ENCODE peak calls at places on chromosome 19, in four cellular contexts. R is WTC11, K is K562, X is GM12878. S is an unnamed sample.

GRCh38 chr19:57755031-57755430 is 8.4 kb downstream of the ZNF776 start:
- DNase-seq in R (no peak), K (no peak), X (no peak), S (no peak)

GRCh38 chr19:7792286-7792685 is 29.2 kb downstream of the CLEC4M start:
- DNase-seq in R (no peak), K (no peak), X (no peak), S (no peak)

GRCh38 chr19:13033819-13034611 is 38.7 kb downstream of the NFIX start:
- DNase-seq in R (peak; percentile 85), K (peak; percentile 80), X (no peak), S (peak; percentile 55)

GRCh38 chr19:42216653-42217521 is 590 bp downstream of the DEDD2 start:
- DNase-seq in R (peak; percentile 73), K (peak; percentile 66), X (no peak), S (peak; percentile 15)

GRCh38 chr19:44905437-44906160 is at the start of gene APOE:
- DNase-seq in R (peak; percentile 81), K (peak; percentile 59), X (no peak), S (peak; percentile 81)

GRCh38 chr19:18551631-18552030 is 6.0 kb upstream of the KXD1 start:
- DNase-seq in R (no peak), K (no peak), X (no peak), S (no peak)

GRCh38 chr19:46133101-46133627 is 8.7 kb upstream of the IGFL3 start:
- DNase-seq in R (peak; percentile 58), K (no peak), X (peak; percentile 24), S (peak; percentile 78)

GRCh38 chr19:11237321-11237720 is 2.1 kb upstream of the ANGPTL8 start:
- DNase-seq in R (no peak), K (no peak), X (no peak), S (no peak)

GRCh38 chr19:14381689-14382474 is 638 bp downstream of the ADGRE5 start:
- DNase-seq in R (no peak), K (peak; percentile 73), X (no peak), S (no peak)

GRCh38 chr19:31066385-31066784 is 282.9 kb downstream of the TSHZ3 start:
- DNase-seq in R (no peak), K (no peak), X (no peak), S (no peak)

GRCh38 chr19:52191951-52192350 is 2.1 kb downstream of the PPP2R1A start:
- DNase-seq in R (no peak), K (no peak), X (no peak), S (no peak)

GRCh38 chr19:38842439-38843174 is 7.2 kb downstream of the HNRNPL start:
- DNase-seq in R (no peak), K (peak; percentile 2), X (no peak), S (no peak)

GRCh38 chr19:27974082-27974513 is 1238.9 kb downstream of the UQCRFS1 start:
- DNase-seq in R (peak; percentile 52), K (peak; percentile 11), X (peak; percentile 25), S (peak; percentile 2)

GRCh38 chr19:47221080-47221841 is 9.7 kb downstream of the BBC3 start:
- DNase-seq in R (no peak), K (no peak), X (no peak), S (no peak)

GRCh38 chr19:18483119-18483518 is 38.8 kb downstream of the ELL start:
- DNase-seq in R (no peak), K (no peak), X (no peak), S (no peak)

GRCh38 chr19:38563475-38563874 is 54.3 kb downstream of the MAP4K1 start:
- DNase-seq in R (no peak), K (no peak), X (no peak), S (no peak)

GRCh38 chr19:8466018-8466417 is 21.2 kb downstream of the HNRNPM start:
- DNase-seq in R (no peak), K (no peak), X (no peak), S (no peak)

GRCh38 chr19:13906525-13906904 is 514 bp downstream of the CC2D1A start:
- DNase-seq in R (no peak), K (peak; percentile 37), X (no peak), S (peak; percentile 58)

GRCh38 chr19:42942187-42942789 is 5.3 kb upstream of the PSG7 start:
- DNase-seq in R (peak; percentile 55), K (peak; percentile 8), X (no peak), S (peak; percentile 6)

GRCh38 chr19:51783373-51783772 is 11.6 kb upstream of the FPR3 start:
- DNase-seq in R (peak; percentile 25), K (peak; percentile 34), X (no peak), S (peak; percentile 23)

GRCh38 chr19:42577016-42577415 is 17.7 kb downstream of the CEACAM8 start:
- DNase-seq in R (no peak), K (no peak), X (no peak), S (no peak)

GRCh38 chr19:18427752-18428131 is 8.5 kb downstream of the SSBP4 start:
- DNase-seq in R (no peak), K (no peak), X (no peak), S (no peak)

GRCh38 chr19:41595258-41595889 is 19.4 kb downstream of the CEACAM21 start:
- DNase-seq in R (peak; percentile 65), K (peak; percentile 59), X (peak; percentile 40), S (peak; percentile 61)

GRCh38 chr19:45883586-45883880 is 2.4 kb downstream of the IRF2BP1 start:
- DNase-seq in R (no peak), K (no peak), X (no peak), S (no peak)

GRCh38 chr19:7888145-7888825 is at the start of gene LRRC8E:
- DNase-seq in R (peak; percentile 87), K (peak; percentile 90), X (no peak), S (peak; percentile 59)

GRCh38 chr19:27742041-27742440 is 1470.9 kb downstream of the UQCRFS1 start:
- DNase-seq in R (no peak), K (no peak), X (no peak), S (no peak)

GRCh38 chr19:36635342-36635741 is 30.2 kb downstream of the ZNF382 start:
- DNase-seq in R (no peak), K (no peak), X (no peak), S (no peak)

DNA sequence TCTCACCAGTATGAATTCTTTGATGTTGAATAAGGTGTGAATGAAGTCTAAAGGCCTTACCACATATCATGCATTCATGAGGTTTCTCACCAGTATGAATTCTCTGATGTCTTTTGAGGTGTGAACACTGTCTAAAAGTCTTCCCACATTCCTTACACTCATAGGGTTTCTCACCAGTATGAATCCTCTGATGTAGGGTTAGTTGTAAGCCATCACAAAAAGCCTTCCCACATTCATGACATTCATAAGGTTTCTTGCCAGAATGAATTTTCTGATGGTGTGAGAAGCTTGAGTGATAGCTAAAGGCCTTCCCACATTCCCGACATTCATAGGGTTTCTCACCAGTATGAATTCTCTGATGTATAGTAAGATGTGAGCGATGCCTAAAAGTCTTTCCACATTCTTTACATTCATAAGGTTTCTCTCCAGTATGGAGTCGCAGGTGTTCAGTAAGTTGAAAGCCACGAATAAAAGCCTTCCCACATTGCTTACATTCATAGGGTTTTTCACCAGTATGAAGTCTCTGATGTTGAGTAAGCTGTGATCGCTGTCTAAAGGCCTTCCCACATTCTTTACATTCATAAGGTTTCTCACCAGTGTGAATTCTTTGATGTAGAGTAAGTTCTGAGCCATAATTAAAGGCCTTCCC is 27.7 kb downstream of the ZNF461 start:
- DNase-seq in R (no peak), K (no peak), X (no peak), S (no peak)
- TF ChIP-seq CREM in R (no peak), K (no peak), X (no peak), S (no peak)

DNA sequence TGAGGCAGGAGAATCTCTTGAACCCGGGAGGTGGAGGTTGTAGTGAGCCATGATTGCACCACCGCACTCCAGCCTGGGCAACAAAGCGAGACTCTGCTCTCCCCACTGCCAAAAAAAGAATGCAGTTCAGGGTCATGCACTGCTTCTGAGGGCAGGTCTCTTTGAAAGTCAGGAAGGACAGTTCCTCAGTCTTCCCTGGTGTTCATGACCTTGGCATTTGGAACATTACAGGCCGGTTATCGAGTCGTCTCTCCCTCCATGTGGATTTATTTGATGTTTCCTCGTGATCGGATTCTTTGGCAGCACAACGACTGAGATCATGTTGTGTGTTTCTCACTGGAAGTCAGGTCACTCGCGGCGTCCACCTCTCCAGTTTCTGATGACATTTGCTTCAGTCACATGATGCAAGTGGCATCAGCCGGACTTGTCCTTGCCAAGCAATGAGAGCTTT is 17.2 kb downstream of the FGF21 start:
- DNase-seq in R (no peak), K (no peak), X (no peak), S (peak; percentile 94)
- TF ChIP-seq ETV6 in R (no peak), K (no peak), X (no peak), S (no peak)

DNA sequence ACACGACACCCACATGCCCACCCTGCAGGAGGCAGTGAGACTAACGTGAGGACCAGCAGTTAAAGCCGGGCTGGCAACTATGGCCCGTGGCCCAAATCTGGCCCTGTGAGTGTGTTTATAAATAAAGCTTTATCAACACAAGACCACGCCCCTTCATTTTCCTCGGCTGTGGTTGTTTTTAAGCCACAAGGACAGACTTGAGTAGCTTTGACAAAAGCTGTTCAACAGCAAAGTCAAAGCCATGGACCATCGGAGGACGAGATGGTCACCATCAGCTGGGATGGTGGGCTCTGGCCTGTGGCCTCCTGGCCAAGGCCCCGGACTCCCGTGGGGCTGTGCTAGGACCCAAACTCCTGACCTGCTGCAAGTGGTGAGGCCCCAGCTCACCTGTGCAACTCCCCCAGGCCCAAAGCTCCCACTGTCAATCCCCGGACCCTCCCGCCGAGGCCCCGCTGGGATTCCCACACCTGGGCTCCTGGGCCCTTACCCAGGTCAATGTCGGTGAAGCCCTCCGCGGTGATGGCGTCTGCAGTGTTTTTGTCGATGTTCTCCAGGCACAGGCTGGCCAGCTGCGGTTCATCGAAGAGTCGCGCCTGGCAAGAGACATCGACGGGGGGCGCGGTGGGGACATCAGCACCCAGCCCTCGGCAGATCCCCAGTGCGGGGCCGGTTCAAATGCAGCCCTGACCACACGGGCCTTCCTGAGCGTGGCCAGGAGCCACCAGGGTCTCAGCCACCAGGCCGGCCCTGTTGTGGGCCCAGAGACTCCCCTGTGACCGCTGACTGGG is 25.1 kb downstream of the BTBD2 start:
- DNase-seq in R (no peak), K (no peak), X (no peak), S (no peak)
- TF ChIP-seq CREM in R (no peak), K (no peak), X (no peak), S (no peak)

GRCh38 chr19:34088292-34088691 is 84.0 kb upstream of the LSM14A start:
- DNase-seq in R (no peak), K (no peak), X (no peak), S (no peak)
- TF ChIP-seq ETV6 in R (no peak), K (no peak), X (no peak), S (no peak)